ENCODE peak calls at places on chromosome 3, in four cellular contexts. O is HepG2, Y is GM12891, D is GM12878. A is an unnamed sample.

GRCh38 chr3:73009750-73010149 is 13.1 kb downstream of the PPP4R2 start:
- DNase-seq in O (no peak), Y (no peak), D (no peak), A (no peak)

GRCh38 chr3:197901626-197902025 is 48.4 kb upstream of the RPL35A start:
- DNase-seq in O (no peak), Y (no peak), D (no peak), A (no peak)

GRCh38 chr3:65425880-65426279 is 612.8 kb downstream of the MAGI1 start:
- DNase-seq in O (peak), Y (no peak), D (no peak), A (no peak)

GRCh38 chr3:36257117-36257516 is 123.2 kb upstream of the STAC start:
- DNase-seq in O (no peak), Y (no peak), D (no peak), A (no peak)

GRCh38 chr3:170765419-170766078 is 104.4 kb downstream of the RPL22L1 start:
- DNase-seq in O (peak), Y (no peak), D (no peak), A (no peak)

GRCh38 chr3:197503652-197504051 is 52.1 kb downstream of the BDH1 start:
- DNase-seq in O (no peak), Y (no peak), D (no peak), A (no peak)

GRCh38 chr3:9649791-9650521 is 651 bp downstream of the MTMR14 start:
- DNase-seq in O (no peak), Y (peak), D (peak), A (peak)

GRCh38 chr3:64278631-64279030 is 53.4 kb upstream of the PRICKLE2 start:
- DNase-seq in O (no peak), Y (no peak), D (no peak), A (no peak)

GRCh38 chr3:184672335-184672734 is 39.5 kb downstream of the MAGEF1 start:
- DNase-seq in O (no peak), Y (no peak), D (no peak), A (no peak)

GRCh38 chr3:127031046-127031810 is 48.3 kb downstream of the PLXNA1 start:
- DNase-seq in O (no peak), Y (no peak), D (no peak), A (no peak)

GRCh38 chr3:99128740-99129505 is 227.4 kb upstream of the DCBLD2 start:
- DNase-seq in O (no peak), Y (no peak), D (no peak), A (no peak)

GRCh38 chr3:150414989-150415388 is 6.9 kb downstream of the TSC22D2 start:
- DNase-seq in O (no peak), Y (no peak), D (no peak), A (no peak)
- TF ChIP-seq TAF1 in O (no peak), Y (no peak), D (no peak), A (no peak)

DNA sequence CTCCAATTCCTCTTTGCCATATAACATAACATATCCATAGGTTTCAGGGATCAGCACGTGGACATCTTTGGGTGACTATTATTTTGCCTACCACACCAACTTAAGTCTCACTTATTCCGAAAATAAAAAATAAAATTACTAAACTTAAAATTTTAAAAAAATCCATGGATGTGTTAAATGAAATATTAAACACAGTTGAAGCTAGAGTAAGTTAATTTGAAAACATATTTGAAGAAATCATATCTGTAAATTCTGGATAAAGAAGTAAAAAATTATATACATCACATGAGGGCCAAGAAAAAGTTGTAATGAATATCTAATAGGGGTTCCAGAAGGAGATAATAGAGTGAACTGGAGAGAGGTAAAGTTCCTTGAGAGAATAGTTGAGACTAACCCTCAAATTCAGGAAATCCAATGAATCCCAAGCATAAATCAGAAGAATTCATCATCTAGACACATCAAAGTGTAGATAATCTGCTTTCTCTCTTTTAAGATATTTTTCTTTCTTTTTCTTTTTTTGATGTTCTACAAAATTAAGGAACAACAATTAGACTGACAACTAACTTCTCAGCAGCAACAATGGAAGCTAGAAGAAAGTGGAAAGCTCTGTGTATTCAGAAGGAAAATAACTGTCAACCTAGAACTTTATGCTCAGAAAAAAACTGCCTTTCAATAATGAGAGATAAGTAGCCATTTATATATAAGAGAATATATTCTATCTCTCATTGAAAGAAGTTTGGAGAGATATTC is 147.4 kb downstream of the ABHD5 start:
- DNase-seq in O (no peak), Y (no peak), D (no peak), A (no peak)
- TF ChIP-seq POLR2A in O (no peak), Y (no peak), D (no peak), A (no peak)

GRCh38 chr3:4476507-4476906 is 9.4 kb upstream of the SUMF1 start:
- DNase-seq in O (no peak), Y (no peak), D (no peak), A (no peak)
- TF ChIP-seq TAF1 in O (no peak), Y (no peak), D (no peak), A (no peak)

GRCh38 chr3:129425619-129426018 is 2.8 kb downstream of the EFCAB12 start:
- DNase-seq in O (no peak), Y (no peak), D (no peak), A (no peak)

GRCh38 chr3:129429597-129429996 is 1.2 kb upstream of the EFCAB12 start:
- DNase-seq in O (no peak), Y (no peak), D (no peak), A (no peak)

GRCh38 chr3:129428020-129428381 is 435 bp downstream of the EFCAB12 start:
- DNase-seq in O (no peak), Y (no peak), D (no peak), A (no peak)

GRCh38 chr3:129429080-129429451 is 630 bp upstream of the EFCAB12 start:
- DNase-seq in O (no peak), Y (no peak), D (no peak), A (no peak)

DNA sequence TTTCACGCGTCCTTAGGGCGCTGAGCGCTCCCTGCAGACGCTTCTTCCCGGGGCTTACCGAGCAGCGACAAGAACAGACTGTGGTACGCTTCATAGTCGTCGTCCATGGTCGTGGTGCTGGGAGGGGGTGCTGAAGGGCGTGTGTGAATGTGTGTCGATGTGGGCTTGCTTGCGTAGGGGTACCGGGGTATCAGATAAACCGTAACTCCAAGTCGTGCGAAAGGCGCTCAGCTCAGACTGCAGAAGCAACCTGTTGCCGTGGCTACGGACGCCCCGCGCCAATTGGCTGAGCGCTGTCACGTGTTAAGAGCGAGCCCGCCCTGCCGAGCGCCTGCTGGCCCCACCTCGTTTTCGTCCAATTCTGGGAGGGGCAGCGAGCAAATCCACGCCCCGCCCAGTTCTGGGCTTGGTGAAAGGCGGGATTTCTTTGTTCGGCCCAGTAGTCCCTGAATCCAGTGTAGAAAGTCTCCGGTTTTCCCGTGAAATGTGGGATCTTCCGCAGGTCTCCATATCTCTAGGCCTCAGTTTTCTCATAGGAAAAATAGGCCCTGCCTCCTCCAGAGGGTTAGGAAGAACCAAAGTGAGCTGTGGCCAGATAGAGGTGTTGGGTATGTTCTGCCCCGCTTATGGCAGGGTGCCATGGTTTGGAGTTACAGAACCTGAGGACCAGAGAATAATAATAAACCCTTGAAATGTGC is at the start of gene EFCAB12:
- DNase-seq in O (peak), Y (peak), D (no peak), A (peak)
- TF ChIP-seq POLR2A in O (no peak), Y (peak), D (peak), A (peak)

GRCh38 chr3:150247456-150247855 is 160.6 kb upstream of the TSC22D2 start:
- DNase-seq in O (no peak), Y (no peak), D (no peak), A (no peak)
- TF ChIP-seq TAF1 in O (no peak), Y (no peak), D (no peak), A (no peak)

GRCh38 chr3:195159117-195159818 is 111.7 kb downstream of the XXYLT1 start:
- DNase-seq in O (no peak), Y (no peak), D (no peak), A (no peak)
- TF ChIP-seq POLR2A in O (no peak), Y (no peak), D (no peak), A (no peak)

DNA sequence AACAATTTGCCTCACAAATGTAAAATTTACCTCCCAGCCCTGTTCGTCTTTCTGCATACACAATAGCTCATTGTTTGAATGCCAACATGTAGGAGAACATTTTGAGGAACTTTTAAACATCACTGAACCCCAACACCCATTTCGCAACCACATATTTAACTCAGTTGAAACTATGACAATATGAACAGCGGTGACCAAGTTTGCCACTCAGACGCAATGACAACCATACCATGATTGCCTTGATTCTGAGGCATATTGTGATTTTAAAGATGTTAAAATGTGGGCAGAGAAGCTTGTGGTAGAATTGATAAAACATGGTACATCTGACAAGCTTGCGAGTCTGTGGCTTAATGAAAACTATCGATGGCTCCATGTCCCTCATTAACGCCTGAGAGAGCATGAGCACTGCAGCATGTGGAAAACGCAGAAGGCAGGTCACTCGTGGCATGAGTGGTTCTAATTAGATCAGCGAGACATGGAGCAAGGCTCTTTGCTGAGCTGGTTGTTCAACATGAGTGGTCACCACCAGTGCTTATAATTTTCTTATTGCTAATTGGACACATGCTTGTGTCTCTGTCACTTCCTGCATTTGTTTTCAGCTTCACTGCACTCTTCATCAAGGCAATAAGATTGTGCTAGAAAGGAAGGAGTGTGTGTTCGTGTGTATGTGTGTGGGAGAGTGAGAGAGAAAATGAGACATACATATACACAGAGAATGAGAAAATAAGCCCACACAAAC is 116.8 kb downstream of the CHST2 start:
- DNase-seq in O (no peak), Y (no peak), D (peak), A (no peak)
- TF ChIP-seq TAF1 in O (no peak), Y (no peak), D (no peak), A (no peak)

GRCh38 chr3:58386966-58387365 is 46.7 kb downstream of the PDHB start:
- DNase-seq in O (no peak), Y (no peak), D (no peak), A (no peak)
- TF ChIP-seq POLR2A in O (no peak), Y (no peak), D (no peak), A (no peak)

GRCh38 chr3:190092250-190092649 is 28.4 kb downstream of the P3H2 start:
- DNase-seq in O (no peak), Y (no peak), D (no peak), A (no peak)
- TF ChIP-seq TAF1 in O (no peak), Y (no peak), D (no peak), A (no peak)

GRCh38 chr3:171824824-171825221 is 14.5 kb upstream of the PLD1 start:
- DNase-seq in O (no peak), Y (no peak), D (no peak), A (no peak)

GRCh38 chr3:171827385-171827784 is 15.8 kb upstream of the TMEM212 start:
- DNase-seq in O (no peak), Y (no peak), D (no peak), A (no peak)

GRCh38 chr3:171822707-171823106 is 12.4 kb upstream of the PLD1 start:
- DNase-seq in O (peak), Y (no peak), D (no peak), A (no peak)

GRCh38 chr3:171824076-171824475 is 13.8 kb upstream of the PLD1 start:
- DNase-seq in O (no peak), Y (no peak), D (no peak), A (no peak)

GRCh38 chr3:171825222-171825828 is 15.0 kb upstream of the PLD1 start:
- DNase-seq in O (peak), Y (no peak), D (no peak), A (no peak)
- TF ChIP-seq POLR2A in O (no peak), Y (no peak), D (no peak), A (no peak)